ENCODE peak calls at places on chromosomes 1 and 21, in four cellular contexts. I is naive thymus-derived CD8-positive, alpha-beta T cell; L is lower lobe of right lung; G is germinal center. X is an unnamed sample.
A peak's percentile ranks its signal among the peaks of the same experiment; 100 is the strongest.

GRCh38 chr1:172533511-172534116 is 664 bp downstream of the SUCO start:
- DNase-seq in G (peak; percentile 32), L (peak; percentile 45), I (no peak), X (peak; percentile 81)

GRCh38 chr1:101203812-101204540 is 32.8 kb upstream of the S1PR1 start:
- DNase-seq in I (no peak), L (no peak), G (no peak), X (no peak)

GRCh38 chr1:212561501-212561931 is 47.0 kb upstream of the ATF3 start:
- DNase-seq in L (no peak), I (no peak), G (no peak), X (no peak)

GRCh38 chr21:43731476-43731875 is 12.5 kb downstream of the PDXK start:
- DNase-seq in G (no peak), L (no peak), I (no peak), X (no peak)

GRCh38 chr21:44485254-44485793 is 30.0 kb downstream of the LRRC3 start:
- DNase-seq in L (no peak), G (no peak), I (no peak), X (peak; percentile 79)

GRCh38 chr1:199463521-199464127 is 563.9 kb upstream of the NR5A2 start:
- DNase-seq in L (no peak), I (no peak), G (peak; percentile 27), X (no peak)

GRCh38 chr1:25810341-25811299 is 9.1 kb upstream of the MTFR1L start:
- DNase-seq in G (peak; percentile 82), I (peak; percentile 87), L (peak; percentile 84), X (peak; percentile 93)

GRCh38 chr1:188489336-188490112 is 1660.8 kb downstream of the PLA2G4A start:
- DNase-seq in I (no peak), L (no peak), G (no peak), X (no peak)

GRCh38 chr1:62271932-62272728 is 47.1 kb downstream of the KANK4 start:
- DNase-seq in G (peak; percentile 47), I (peak; percentile 57), L (no peak), X (peak; percentile 79)

GRCh38 chr1:51768971-51769601 is 109.4 kb downstream of the NRDC start:
- DNase-seq in G (peak; percentile 48), L (no peak), I (peak; percentile 35), X (no peak)

GRCh38 chr1:36306902-36307456 is 811 bp downstream of the SH3D21 start:
- DNase-seq in G (peak; percentile 99), L (peak; percentile 93), I (peak; percentile 93), X (peak; percentile 98)

GRCh38 chr1:48236716-48237470 is 14.4 kb downstream of the SLC5A9 start:
- DNase-seq in I (peak; percentile 40), G (peak; percentile 57), L (no peak), X (no peak)

GRCh38 chr1:67853704-67854103 is 20.4 kb upstream of the GNG12 start:
- DNase-seq in G (peak; percentile 10), L (peak; percentile 48), I (no peak), X (no peak)

GRCh38 chr1:60421965-60422364 is 348.4 kb upstream of the C1orf87 start:
- DNase-seq in L (no peak), I (no peak), G (no peak), X (no peak)

GRCh38 chr1:234601217-234602017 is 8.6 kb downstream of the IRF2BP2 start:
- DNase-seq in L (no peak), I (peak; percentile 54), G (peak; percentile 51), X (no peak)

GRCh38 chr1:3026124-3026523 is 4.9 kb downstream of the ACTRT2 start:
- DNase-seq in G (no peak), I (no peak), L (no peak), X (no peak)

X was measured in spleen.